ENCODE peak calls at places on chromosomes 7 and 10, in seven cellular contexts. One of them, this sample, is unnamed.

GRCh38 chr7:127961787-127962463 is 69.3 kb downstream of the LRRC4 start:
- DNase-seq in colonic mucosa: no peak
- DNase-seq in sigmoid colon: no peak
- DNase-seq in mucosa of descending colon: no peak
- DNase-seq in HCT116: no peak
- DNase-seq in GM06990: no peak
- DNase-seq in endodermal cell: no peak
- DNase-seq in this sample: no peak

GRCh38 chr10:68800196-68800595 is 27.1 kb upstream of the STOX1 start:
- DNase-seq in colonic mucosa: no peak
- DNase-seq in sigmoid colon: no peak
- DNase-seq in mucosa of descending colon: no peak
- DNase-seq in HCT116: no peak
- DNase-seq in GM06990: no peak
- DNase-seq in endodermal cell: no peak
- DNase-seq in this sample: no peak

GRCh38 chr10:25639646-25640045 is 294.4 kb upstream of the MYO3A start:
- DNase-seq in colonic mucosa: no peak
- DNase-seq in sigmoid colon: no peak
- DNase-seq in mucosa of descending colon: no peak
- DNase-seq in HCT116: no peak
- DNase-seq in GM06990: no peak
- DNase-seq in endodermal cell: no peak
- DNase-seq in this sample: no peak

GRCh38 chr7:25376207-25376606 is 147.9 kb upstream of the NPVF start:
- DNase-seq in colonic mucosa: no peak
- DNase-seq in sigmoid colon: no peak
- DNase-seq in mucosa of descending colon: no peak
- DNase-seq in HCT116: no peak
- DNase-seq in GM06990: no peak
- DNase-seq in endodermal cell: no peak
- DNase-seq in this sample: no peak

GRCh38 chr7:116227678-116228239 is 17.4 kb downstream of the TES start:
- DNase-seq in colonic mucosa: no peak
- DNase-seq in sigmoid colon: no peak
- DNase-seq in mucosa of descending colon: no peak
- DNase-seq in HCT116: no peak
- DNase-seq in GM06990: no peak
- DNase-seq in endodermal cell: no peak
- DNase-seq in this sample: peak

GRCh38 chr7:140641532-140642191 is 1.0 kb upstream of the DENND2A start:
- DNase-seq in colonic mucosa: no peak
- DNase-seq in sigmoid colon: peak
- DNase-seq in mucosa of descending colon: no peak
- DNase-seq in HCT116: no peak
- DNase-seq in GM06990: no peak
- DNase-seq in endodermal cell: no peak
- DNase-seq in this sample: no peak

GRCh38 chr10:32445036-32445435 is 904 bp upstream of the CCDC7 start:
- DNase-seq in colonic mucosa: no peak
- DNase-seq in sigmoid colon: no peak
- DNase-seq in mucosa of descending colon: no peak
- DNase-seq in HCT116: no peak
- DNase-seq in GM06990: no peak
- DNase-seq in endodermal cell: no peak
- DNase-seq in this sample: peak

GRCh38 chr7:157502701-157503111 is 165.9 kb downstream of the DNAJB6 start:
- DNase-seq in colonic mucosa: no peak
- DNase-seq in sigmoid colon: peak
- DNase-seq in mucosa of descending colon: no peak
- DNase-seq in HCT116: no peak
- DNase-seq in GM06990: no peak
- DNase-seq in endodermal cell: peak
- DNase-seq in this sample: no peak

GRCh38 chr10:90430186-90430585 is 427.7 kb downstream of the HTR7 start:
- DNase-seq in colonic mucosa: no peak
- DNase-seq in sigmoid colon: no peak
- DNase-seq in mucosa of descending colon: no peak
- DNase-seq in HCT116: no peak
- DNase-seq in GM06990: no peak
- DNase-seq in endodermal cell: no peak
- DNase-seq in this sample: no peak

DNA sequence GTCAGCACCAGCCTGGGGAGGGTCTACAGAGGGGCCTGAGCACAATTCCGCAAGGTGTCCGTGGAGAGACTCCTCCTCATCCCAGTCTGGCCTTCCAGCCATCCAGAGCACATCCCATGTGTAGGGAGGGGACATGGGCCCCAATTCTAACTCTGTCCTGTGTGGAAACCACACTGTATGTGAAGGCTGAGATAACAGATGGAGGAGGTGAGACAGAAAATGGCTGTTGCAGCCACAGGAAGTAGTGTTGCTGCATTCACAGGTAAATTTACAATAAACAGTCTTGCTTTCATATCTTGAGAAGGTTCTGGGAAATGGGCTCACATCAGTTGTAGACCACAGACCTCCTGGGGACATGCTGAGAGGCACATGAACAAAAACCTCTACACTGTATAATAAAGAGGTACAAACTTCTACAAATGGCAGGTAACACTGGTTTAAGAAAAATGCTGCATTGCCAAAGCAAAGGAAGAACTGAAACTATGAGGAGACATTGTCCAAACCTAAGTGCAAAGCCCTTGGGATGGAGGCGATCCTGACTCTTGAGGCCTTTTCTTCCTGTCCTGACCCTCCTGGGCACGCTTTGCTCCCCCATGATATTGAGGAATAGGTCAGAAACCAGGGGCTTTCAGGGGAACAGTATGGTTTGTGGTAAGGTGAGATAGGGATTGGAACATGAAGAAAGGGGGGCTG is 21.6 kb upstream of the GIMAP2 start:
- DNase-seq in colonic mucosa: no peak
- DNase-seq in sigmoid colon: no peak
- DNase-seq in mucosa of descending colon: no peak
- DNase-seq in HCT116: no peak
- DNase-seq in GM06990: peak
- DNase-seq in endodermal cell: no peak
- DNase-seq in this sample: no peak
- H3K4me3 ChIP-seq in colonic mucosa: no peak
- H3K4me3 ChIP-seq in sigmoid colon: no peak
- H3K4me3 ChIP-seq in mucosa of descending colon: no peak
- H3K4me3 ChIP-seq in HCT116: no peak
- H3K4me3 ChIP-seq in GM06990: no peak
- H3K4me3 ChIP-seq in endodermal cell: no peak
- H3K4me3 ChIP-seq in this sample: no peak

DNA sequence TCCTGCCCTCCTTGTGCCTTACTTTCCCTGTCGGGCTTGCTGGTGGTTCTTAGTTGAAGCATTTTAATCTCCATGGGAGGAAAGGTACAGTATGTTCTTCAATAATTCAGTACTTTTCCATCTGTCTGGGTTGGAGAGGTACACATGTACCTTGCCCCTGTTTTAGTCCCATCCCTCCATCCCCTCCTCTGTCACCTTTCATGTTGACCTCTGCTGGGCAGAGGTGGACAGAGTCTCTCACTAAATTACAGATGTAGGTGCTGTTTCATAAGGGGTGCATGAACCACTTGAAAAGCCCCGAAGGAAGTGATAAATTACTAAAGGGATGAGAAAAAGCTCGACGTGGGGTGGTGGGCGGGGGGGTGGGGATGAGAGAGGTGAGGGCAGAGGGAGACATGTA is 5.4 kb downstream of the AGFG2 start:
- DNase-seq in colonic mucosa: no peak
- DNase-seq in sigmoid colon: no peak
- DNase-seq in mucosa of descending colon: no peak
- DNase-seq in HCT116: no peak
- DNase-seq in GM06990: no peak
- DNase-seq in endodermal cell: no peak
- DNase-seq in this sample: no peak
- TF ChIP-seq CTCF in colonic mucosa: no peak
- TF ChIP-seq CTCF in sigmoid colon: no peak
- TF ChIP-seq CTCF in mucosa of descending colon: no peak
- TF ChIP-seq CTCF in HCT116: no peak
- TF ChIP-seq CTCF in GM06990: no peak
- TF ChIP-seq CTCF in endodermal cell: no peak
- TF ChIP-seq CTCF in this sample: no peak

GRCh38 chr7:101820703-101821102 is 3.3 kb downstream of the CUX1 start:
- DNase-seq in colonic mucosa: no peak
- DNase-seq in sigmoid colon: peak
- DNase-seq in mucosa of descending colon: no peak
- DNase-seq in HCT116: no peak
- DNase-seq in GM06990: no peak
- DNase-seq in endodermal cell: peak
- DNase-seq in this sample: peak

GRCh38 chr7:101817930-101818698 is 688 bp downstream of the CUX1 start:
- DNase-seq in colonic mucosa: no peak
- DNase-seq in sigmoid colon: no peak
- DNase-seq in mucosa of descending colon: no peak
- DNase-seq in HCT116: no peak
- DNase-seq in GM06990: no peak
- DNase-seq in endodermal cell: no peak
- DNase-seq in this sample: peak

GRCh38 chr7:101819913-101820522 is 2.6 kb downstream of the CUX1 start:
- DNase-seq in colonic mucosa: no peak
- DNase-seq in sigmoid colon: no peak
- DNase-seq in mucosa of descending colon: no peak
- DNase-seq in HCT116: no peak
- DNase-seq in GM06990: no peak
- DNase-seq in endodermal cell: no peak
- DNase-seq in this sample: no peak

GRCh38 chr7:101818699-101819071 is 1.3 kb downstream of the CUX1 start:
- DNase-seq in colonic mucosa: no peak
- DNase-seq in sigmoid colon: peak
- DNase-seq in mucosa of descending colon: no peak
- DNase-seq in HCT116: no peak
- DNase-seq in GM06990: no peak
- DNase-seq in endodermal cell: no peak
- DNase-seq in this sample: peak

GRCh38 chr7:101819183-101819582 is 1.8 kb downstream of the CUX1 start:
- DNase-seq in colonic mucosa: no peak
- DNase-seq in sigmoid colon: peak
- DNase-seq in mucosa of descending colon: no peak
- DNase-seq in HCT116: no peak
- DNase-seq in GM06990: no peak
- DNase-seq in endodermal cell: no peak
- DNase-seq in this sample: no peak
- H3K4me3 ChIP-seq in colonic mucosa: no peak
- H3K4me3 ChIP-seq in sigmoid colon: no peak
- H3K4me3 ChIP-seq in mucosa of descending colon: no peak
- H3K4me3 ChIP-seq in HCT116: no peak
- H3K4me3 ChIP-seq in GM06990: no peak
- H3K4me3 ChIP-seq in endodermal cell: peak
- H3K4me3 ChIP-seq in this sample: no peak

DNA sequence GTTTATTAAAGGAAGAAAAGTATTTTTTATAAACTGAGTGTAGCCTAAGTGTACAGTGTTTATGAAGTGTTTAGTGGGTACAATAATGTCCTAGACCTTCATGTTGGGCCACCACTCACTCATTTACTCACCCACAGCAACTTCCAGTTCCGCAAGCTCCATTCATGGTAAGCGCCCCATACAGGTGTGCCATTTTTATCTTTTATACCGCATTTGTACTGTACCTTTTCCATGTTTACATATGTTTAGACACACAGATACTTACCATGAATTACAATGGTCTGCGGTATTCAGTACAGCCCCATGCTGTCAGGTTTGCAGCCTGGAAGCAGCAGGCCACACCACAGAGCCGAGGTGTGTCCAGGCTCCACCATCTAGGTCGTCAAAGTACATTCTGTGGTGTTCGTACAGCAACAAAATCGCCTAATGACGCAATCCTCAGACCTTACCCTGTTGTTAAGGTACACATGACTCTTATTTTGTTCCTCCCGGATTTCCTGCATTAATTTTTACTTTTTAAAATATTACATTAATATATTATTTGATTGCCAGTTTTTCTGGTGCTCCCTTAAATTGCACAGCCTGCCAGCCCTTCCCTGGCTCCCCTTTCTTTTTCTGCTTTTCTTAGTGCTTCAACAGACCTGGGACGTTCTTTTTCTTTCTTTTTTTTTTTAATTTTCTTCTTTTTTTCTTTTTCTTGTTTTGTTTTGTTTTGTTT is 881 bp upstream of the SSBP1 start:
- DNase-seq in colonic mucosa: peak
- DNase-seq in sigmoid colon: no peak
- DNase-seq in mucosa of descending colon: peak
- DNase-seq in HCT116: no peak
- DNase-seq in GM06990: peak
- DNase-seq in endodermal cell: no peak
- DNase-seq in this sample: peak
- TF ChIP-seq CTCF in colonic mucosa: no peak
- TF ChIP-seq CTCF in sigmoid colon: no peak
- TF ChIP-seq CTCF in mucosa of descending colon: no peak
- TF ChIP-seq CTCF in HCT116: no peak
- TF ChIP-seq CTCF in GM06990: no peak
- TF ChIP-seq CTCF in endodermal cell: no peak
- TF ChIP-seq CTCF in this sample: no peak

This sample was measured in fibroblast of the aortic adventitia.